ENCODE peak calls at places on chromosomes 6 and 20, in eight cellular contexts. S is A549, Z is sigmoid colon, F is stomach, C is upper lobe of left lung, E is suprapubic skin, Q is GM12878, Y is SK-N-SH. A is an unnamed sample.

GRCh38 chr6:140082867-140083297 is 708.4 kb upstream of the CITED2 start:
- DNase-seq in C (no peak), Q (no peak), Z (no peak), F (no peak), E (no peak), S (no peak), Y (no peak), A (no peak)

GRCh38 chr6:16758163-16758975 is 2.9 kb downstream of the ATXN1 start:
- DNase-seq in Z (no peak), E (no peak), F (no peak), Q (no peak), S (no peak), C (no peak), Y (no peak), A (no peak)

GRCh38 chr6:14121936-14122344 is 4.4 kb downstream of the CD83 start:
- DNase-seq in Y (no peak), Q (peak), E (no peak), F (no peak), C (peak), Z (no peak), S (no peak), A (no peak)

GRCh38 chr6:52162940-52163908 is 23.0 kb upstream of the IL17A start:
- DNase-seq in C (no peak), F (no peak), S (peak), E (no peak), Z (no peak), Y (no peak), Q (no peak), A (no peak)

GRCh38 chr6:157222201-157222981 is 100.9 kb downstream of the TMEM242 start:
- DNase-seq in C (no peak), Z (no peak), Q (no peak), S (no peak), F (no peak), Y (no peak), E (peak), A (peak)

GRCh38 chr20:17648782-17649730 is 33.0 kb downstream of the RRBP1 start:
- DNase-seq in Q (peak), F (peak), E (peak), C (peak), Z (peak), S (peak), Y (peak), A (no peak)

GRCh38 chr6:165223736-165224135 is 85.7 kb downstream of the C6orf118 start:
- DNase-seq in Z (no peak), E (no peak), Q (no peak), C (no peak), Y (no peak), F (no peak), S (no peak), A (no peak)

GRCh38 chr6:15439410-15440022 is 193.6 kb downstream of the JARID2 start:
- DNase-seq in Z (no peak), C (no peak), E (no peak), Q (no peak), S (no peak), Y (no peak), F (no peak), A (no peak)

GRCh38 chr20:38129248-38129865 is 35.7 kb downstream of the TGM2 start:
- DNase-seq in Q (no peak), E (peak), S (no peak), F (no peak), C (peak), Z (peak), Y (no peak), A (no peak)

GRCh38 chr6:94323853-94324252 is 904.5 kb upstream of the EPHA7 start:
- DNase-seq in F (no peak), Y (no peak), Z (no peak), E (no peak), S (no peak), C (no peak), Q (no peak), A (no peak)

DNA sequence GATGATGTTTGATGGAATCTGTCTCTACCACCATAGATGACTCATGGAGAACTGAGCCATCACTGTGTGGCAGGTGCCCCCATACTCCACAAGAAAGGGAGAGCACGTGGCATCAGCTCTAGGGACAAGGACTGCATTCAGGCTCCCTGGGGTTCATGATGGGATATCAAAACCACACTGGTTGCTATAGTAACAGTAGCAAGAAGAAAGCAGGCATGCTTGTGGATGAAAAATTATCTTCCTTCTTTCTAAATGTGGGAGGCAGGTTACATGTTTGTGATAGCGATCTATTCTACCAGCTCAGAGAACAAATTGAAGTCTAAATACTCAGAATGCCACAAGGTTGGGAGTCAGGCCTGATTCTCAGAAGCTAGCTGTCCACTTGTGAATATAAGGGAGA is 224.2 kb downstream of the ARHGAP18 start:
- DNase-seq in Q (no peak), F (no peak), Y (no peak), C (no peak), Z (no peak), S (no peak), E (no peak), A (no peak)
- TF ChIP-seq EP300 in Q (no peak), F (no peak), Y (no peak), C (no peak), Z (no peak), S (no peak), E (no peak), A (no peak)

GRCh38 chr6:168226832-168227434 is 92.6 kb downstream of the DACT2 start:
- DNase-seq in Q (no peak), E (no peak), F (no peak), S (no peak), Y (no peak), Z (no peak), C (no peak), A (no peak)

GRCh38 chr6:168223755-168224154 is 95.8 kb downstream of the DACT2 start:
- DNase-seq in Z (no peak), Q (no peak), E (no peak), C (no peak), F (no peak), S (no peak), Y (no peak), A (no peak)

GRCh38 chr6:168226095-168226781 is 93.3 kb downstream of the DACT2 start:
- DNase-seq in Q (no peak), C (no peak), Z (no peak), E (no peak), S (no peak), F (no peak), Y (no peak), A (no peak)

GRCh38 chr6:168223150-168223549 is 96.4 kb downstream of the DACT2 start:
- DNase-seq in E (no peak), C (no peak), F (no peak), Q (no peak), Z (no peak), S (no peak), Y (no peak), A (no peak)

DNA sequence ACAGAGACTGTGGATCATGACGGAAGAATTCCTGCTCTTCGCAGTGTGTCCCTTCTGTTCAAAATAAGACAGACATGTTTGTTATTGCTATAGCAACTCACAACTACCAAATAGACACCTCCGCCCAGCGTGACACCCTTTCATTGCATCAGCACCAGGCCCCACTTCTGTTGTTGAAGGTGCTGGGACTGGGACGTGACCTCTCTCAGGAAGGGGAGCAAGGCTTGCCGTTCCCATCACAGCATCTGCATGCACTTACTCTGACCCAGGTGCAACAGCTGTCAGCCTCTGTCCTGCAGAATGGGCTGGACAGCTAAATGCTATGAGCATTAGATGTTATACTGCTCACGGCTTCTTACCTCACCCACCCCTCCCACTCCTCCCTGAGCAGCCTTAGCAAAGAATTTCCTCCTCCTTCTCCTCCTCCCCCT is 94.1 kb downstream of the DACT2 start:
- DNase-seq in C (no peak), F (no peak), Q (no peak), S (no peak), E (peak), Y (no peak), Z (no peak), A (no peak)
- TF ChIP-seq EP300 in C (no peak), F (no peak), Q (no peak), S (no peak), E (no peak), Y (no peak), Z (no peak), A (no peak)

DNA sequence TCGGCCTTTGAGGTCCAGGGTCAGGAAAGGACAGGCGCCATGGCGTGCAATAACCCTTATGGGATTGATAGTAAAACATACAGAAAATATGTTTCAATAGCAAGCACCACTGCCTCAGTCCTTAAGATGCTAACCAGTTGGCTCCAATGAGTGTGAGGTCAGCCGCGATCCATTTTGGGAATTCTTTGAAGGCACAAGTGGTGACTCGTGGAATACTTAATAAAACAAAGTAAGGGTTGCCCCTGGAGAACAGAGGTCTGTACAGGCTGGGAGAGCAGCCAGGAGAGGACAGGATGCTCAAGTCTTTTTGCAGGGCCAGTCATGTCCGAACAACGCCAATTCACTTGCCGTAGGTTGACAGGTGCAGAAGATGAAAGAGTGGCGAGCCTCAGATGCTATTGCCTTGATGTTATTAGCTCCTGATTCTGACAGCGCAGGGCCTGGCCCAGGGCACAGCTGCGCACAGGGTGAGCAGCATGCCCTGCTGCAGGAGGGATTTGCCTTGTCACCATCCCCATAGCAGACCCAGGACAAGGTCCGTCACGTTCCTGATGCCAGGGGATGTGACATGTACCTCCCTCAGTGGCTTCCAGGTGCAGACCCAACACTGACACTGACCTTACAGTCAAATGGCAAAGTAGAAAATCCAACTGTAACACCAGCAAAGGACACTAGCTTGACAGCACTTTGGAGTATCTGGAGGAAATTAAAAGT is 21.8 kb downstream of the SYNDIG1 start:
- DNase-seq in F (no peak), E (no peak), C (no peak), Z (peak), Y (no peak), S (no peak), Q (no peak), A (no peak)
- TF ChIP-seq EP300 in F (no peak), E (no peak), C (no peak), Z (no peak), Y (no peak), S (no peak), Q (no peak), A (no peak)

GRCh38 chr6:64258752-64259151 is 623.1 kb downstream of the PHF3 start:
- DNase-seq in E (no peak), F (no peak), Q (no peak), S (no peak), Y (no peak), Z (no peak), C (no peak), A (no peak)
- TF ChIP-seq EP300 in E (no peak), F (no peak), Q (no peak), S (no peak), Y (no peak), Z (no peak), C (no peak), A (no peak)

DNA sequence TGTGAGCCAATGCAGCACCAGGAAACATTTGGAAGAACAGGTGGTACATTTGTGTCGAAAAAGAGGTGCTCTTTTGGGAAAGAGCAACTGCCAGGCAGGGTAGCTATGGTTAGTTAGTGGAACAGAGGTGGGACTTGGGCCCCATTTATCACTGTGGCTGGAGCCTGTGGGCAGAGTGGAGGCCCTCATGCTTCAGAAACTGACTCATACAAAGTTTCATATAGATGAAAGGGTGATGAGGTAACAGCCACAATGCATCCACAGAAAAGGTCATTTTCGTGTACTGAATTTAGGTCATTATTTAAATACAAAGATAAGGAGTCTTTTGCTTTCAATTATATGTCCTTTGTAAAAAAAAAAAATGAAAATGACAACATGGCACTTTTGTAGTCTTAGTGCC is 76.4 kb upstream of the HS3ST5 start:
- DNase-seq in Y (no peak), E (no peak), C (no peak), F (no peak), S (no peak), Q (peak), Z (no peak), A (no peak)
- TF ChIP-seq EP300 in Y (no peak), E (no peak), C (no peak), F (no peak), S (no peak), Q (peak), Z (no peak), A (no peak)

DNA sequence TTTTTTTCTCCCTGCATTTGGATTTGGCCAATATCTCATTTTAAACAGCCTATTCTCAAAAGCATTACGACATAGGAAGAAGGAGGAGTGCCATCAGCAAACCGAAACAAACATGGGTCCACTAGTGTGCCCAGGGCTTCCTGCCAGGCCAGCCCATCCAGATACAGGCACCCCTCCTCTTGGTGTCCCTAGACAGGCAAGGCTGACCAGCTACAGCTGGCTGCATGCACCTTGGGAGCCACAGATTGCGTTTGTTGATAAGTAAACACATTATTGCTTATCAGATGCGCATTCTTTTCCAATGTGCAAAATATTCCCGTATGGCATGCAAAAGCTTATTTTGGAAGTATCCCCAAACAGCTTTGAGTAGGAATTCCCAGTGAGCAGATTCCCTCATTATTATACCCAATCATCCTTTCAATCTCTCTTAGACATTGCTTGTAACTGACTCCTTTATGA is 184.4 kb upstream of the MARCKS start:
- DNase-seq in Y (peak), C (peak), Z (peak), S (no peak), E (peak), F (peak), Q (no peak), A (no peak)
- TF ChIP-seq EP300 in Y (no peak), C (no peak), Z (no peak), S (no peak), E (no peak), F (no peak), Q (no peak), A (no peak)

GRCh38 chr20:28562510-28562898 is 2695.0 kb upstream of the DEFB115 start:
- DNase-seq in Q (no peak), F (no peak), Y (no peak), E (no peak), C (no peak), Z (no peak), S (peak), A (no peak)
- TF ChIP-seq EP300 in Q (no peak), F (no peak), Y (no peak), E (no peak), C (no peak), Z (no peak), S (peak), A (no peak)

GRCh38 chr6:49555951-49556350 is 5.5 kb downstream of the C6orf141 start:
- DNase-seq in Q (no peak), Z (no peak), S (no peak), Y (no peak), C (no peak), E (no peak), F (no peak), A (no peak)

GRCh38 chr6:49553353-49553752 is 2.9 kb downstream of the C6orf141 start:
- DNase-seq in Q (no peak), Y (no peak), F (no peak), S (no peak), Z (no peak), E (no peak), C (no peak), A (no peak)

GRCh38 chr6:49558233-49558632 is 7.8 kb downstream of the C6orf141 start:
- DNase-seq in F (no peak), Z (no peak), C (no peak), E (no peak), Y (no peak), Q (no peak), S (no peak), A (no peak)

GRCh38 chr6:49557177-49557576 is 6.7 kb downstream of the C6orf141 start:
- DNase-seq in Q (no peak), S (no peak), Z (no peak), E (no peak), F (no peak), Y (no peak), C (no peak), A (no peak)

GRCh38 chr6:49556429-49556837 is 6.0 kb downstream of the C6orf141 start:
- DNase-seq in Y (no peak), F (no peak), Q (no peak), Z (no peak), C (peak), S (peak), E (no peak), A (no peak)
- TF ChIP-seq EP300 in Y (no peak), F (no peak), Q (no peak), Z (no peak), C (no peak), S (peak), E (no peak), A (no peak)

GRCh38 chr6:32868257-32868788 is 14.3 kb downstream of the PSMB9 start:
- DNase-seq in Z (peak), Y (peak), E (peak), C (peak), F (peak), S (peak), Q (no peak), A (no peak)
- TF ChIP-seq EP300 in Z (no peak), Y (no peak), E (no peak), C (no peak), F (no peak), S (no peak), Q (no peak), A (no peak)